ENCODE peak calls at places on chromosomes 16 and 17, in four cellular contexts. K, J, Y and Q are unnamed samples.

GRCh38 chr17:2361361-2361760 is 24.1 kb downstream of the SGSM2 start:
- DNase-seq in K (no peak), J (no peak), Y (no peak), Q (no peak)

GRCh38 chr17:76865174-76865573 is 3.0 kb upstream of the MGAT5B start:
- DNase-seq in K (no peak), J (no peak), Y (no peak), Q (no peak)

GRCh38 chr17:16298140-16298662 is 55.1 kb downstream of the CENPV start:
- DNase-seq in K (no peak), J (no peak), Y (no peak), Q (no peak)

GRCh38 chr17:28911411-28912045 is 8.6 kb upstream of the DHRS13 start:
- DNase-seq in K (no peak), J (no peak), Y (no peak), Q (no peak)

GRCh38 chr16:77434365-77435239 is at the start of gene ADAMTS18:
- DNase-seq in K (no peak), J (peak), Y (no peak), Q (no peak)

GRCh38 chr17:57959929-57960328 is 4.7 kb upstream of the CUEDC1 start:
- DNase-seq in K (no peak), J (no peak), Y (no peak), Q (no peak)

GRCh38 chr16:28596840-28597691 is at the start of gene SULT1A2:
- DNase-seq in K (no peak), J (peak), Y (no peak), Q (peak)

GRCh38 chr17:72457712-72458111 is 336.9 kb downstream of the SOX9 start:
- DNase-seq in K (no peak), J (no peak), Y (no peak), Q (no peak)

GRCh38 chr16:3112058-3112880 is at the start of gene ZNF205:
- DNase-seq in K (no peak), J (peak), Y (peak), Q (peak)

GRCh38 chr16:85238233-85238647 is 126.0 kb upstream of the CIBAR2 start:
- DNase-seq in K (no peak), J (peak), Y (peak), Q (no peak)

GRCh38 chr17:47663997-47664941 is 14.6 kb downstream of the KPNB1 start:
- DNase-seq in K (peak), J (peak), Y (peak), Q (peak)

GRCh38 chr16:17469011-17469741 is 1.6 kb downstream of the XYLT1 start:
- DNase-seq in K (no peak), J (peak), Y (peak), Q (no peak)

GRCh38 chr17:76695059-76695892 is 15.5 kb downstream of the MXRA7 start:
- DNase-seq in K (no peak), J (no peak), Y (no peak), Q (no peak)

GRCh38 chr16:58451945-58452401 is 48.0 kb upstream of the NDRG4 start:
- DNase-seq in K (no peak), J (no peak), Y (no peak), Q (peak)

GRCh38 chr17:7313028-7313889 is 1.9 kb downstream of the GPS2 start:
- DNase-seq in K (no peak), J (no peak), Y (no peak), Q (peak)

GRCh38 chr16:68064791-68065365 is 20.3 kb upstream of the NFATC3 start:
- DNase-seq in K (peak), J (peak), Y (peak), Q (peak)

GRCh38 chr16:19709381-19710136 is 8.5 kb downstream of the KNOP1 start:
- DNase-seq in K (no peak), J (no peak), Y (no peak), Q (no peak)

GRCh38 chr16:6625606-6626005 is 707.0 kb upstream of the RBFOX1 start:
- DNase-seq in K (no peak), J (no peak), Y (no peak), Q (no peak)

GRCh38 chr16:77660311-77660710 is 62.0 kb upstream of the NUDT7 start:
- DNase-seq in K (no peak), J (peak), Y (no peak), Q (peak)

GRCh38 chr16:85912271-85912974 is 13.5 kb downstream of the IRF8 start:
- DNase-seq in K (no peak), J (peak), Y (no peak), Q (no peak)

GRCh38 chr16:2042666-2043295 is 4.9 kb downstream of the NTHL1 start:
- DNase-seq in K (no peak), J (no peak), Y (no peak), Q (no peak)

GRCh38 chr16:424033-424622 is 1.3 kb upstream of the RAB11FIP3 start:
- DNase-seq in K (no peak), J (peak), Y (peak), Q (peak)

GRCh38 chr16:20271893-20272292 is 55.4 kb downstream of the GP2 start:
- DNase-seq in K (no peak), J (no peak), Y (no peak), Q (no peak)

GRCh38 chr16:67040906-67041305 is 12.0 kb downstream of the CBFB start:
- DNase-seq in K (no peak), J (no peak), Y (no peak), Q (no peak)

GRCh38 chr17:6551356-6551755 is 5.0 kb downstream of the PITPNM3 start:
- DNase-seq in K (no peak), J (no peak), Y (no peak), Q (peak)

GRCh38 chr16:23378921-23379320 is 74.1 kb downstream of the COG7 start:
- DNase-seq in K (no peak), J (no peak), Y (no peak), Q (no peak)

GRCh38 chr16:56462064-56462796 is 10.9 kb downstream of the OGFOD1 start:
- DNase-seq in K (no peak), J (no peak), Y (no peak), Q (no peak)

GRCh38 chr16:56087636-56088035 is 103.7 kb upstream of the GNAO1 start:
- DNase-seq in K (no peak), J (no peak), Y (no peak), Q (no peak)

GRCh38 chr16:82059983-82060421 is 24.9 kb downstream of the HSD17B2 start:
- DNase-seq in K (no peak), J (no peak), Y (no peak), Q (no peak)
- H3K27ac ChIP-seq in K (no peak), J (no peak), Y (no peak), Q (no peak)

GRCh38 chr16:74288065-74288464 is 8.5 kb upstream of the PSMD7 start:
- DNase-seq in K (no peak), J (no peak), Y (no peak), Q (no peak)
- TF ChIP-seq CTCF in K (no peak), J (no peak), Y (no peak), Q (no peak)

DNA sequence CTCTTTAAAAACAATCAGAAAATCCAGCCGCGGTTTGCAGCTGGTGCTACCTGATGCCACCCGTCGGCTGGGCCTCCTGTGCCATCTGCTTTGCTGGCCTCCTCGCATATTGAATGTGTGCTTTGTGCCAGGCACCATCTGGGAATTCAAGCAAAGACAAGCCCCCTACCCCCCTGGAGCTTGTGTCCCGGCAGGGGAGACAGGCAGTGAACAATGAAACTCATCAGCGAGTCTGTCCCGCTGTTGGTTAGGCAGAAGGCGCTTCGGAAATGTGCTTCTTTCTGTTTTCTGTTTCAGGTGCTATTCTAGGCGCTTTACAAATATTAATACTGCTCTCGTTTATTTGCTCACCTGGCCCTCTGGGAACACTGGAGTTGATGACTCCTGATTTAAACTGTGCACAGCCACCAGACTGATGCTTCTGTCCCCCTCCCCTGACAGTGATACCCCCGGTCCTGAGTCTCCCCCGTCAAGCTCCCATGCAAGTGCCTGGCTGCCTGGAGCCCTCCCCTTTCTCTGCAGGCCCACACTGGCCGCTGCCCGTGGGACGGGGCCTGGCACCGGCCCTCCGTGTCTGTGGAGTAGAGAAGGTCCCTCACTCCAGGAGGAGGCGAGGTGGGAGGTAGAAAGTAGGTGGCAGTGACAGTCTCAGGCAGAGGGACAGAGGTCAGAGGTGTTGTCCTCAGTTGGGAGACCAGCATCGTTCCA is 126.1 kb upstream of the PLCG2 start:
- DNase-seq in K (no peak), J (peak), Y (no peak), Q (no peak)
- H3K27ac ChIP-seq in K (no peak), J (peak), Y (no peak), Q (peak)

GRCh38 chr17:9115446-9116265 is 94.3 kb downstream of the NTN1 start:
- DNase-seq in K (peak), J (peak), Y (peak), Q (no peak)
- TF ChIP-seq CTCF in K (no peak), J (peak), Y (peak), Q (no peak)

DNA sequence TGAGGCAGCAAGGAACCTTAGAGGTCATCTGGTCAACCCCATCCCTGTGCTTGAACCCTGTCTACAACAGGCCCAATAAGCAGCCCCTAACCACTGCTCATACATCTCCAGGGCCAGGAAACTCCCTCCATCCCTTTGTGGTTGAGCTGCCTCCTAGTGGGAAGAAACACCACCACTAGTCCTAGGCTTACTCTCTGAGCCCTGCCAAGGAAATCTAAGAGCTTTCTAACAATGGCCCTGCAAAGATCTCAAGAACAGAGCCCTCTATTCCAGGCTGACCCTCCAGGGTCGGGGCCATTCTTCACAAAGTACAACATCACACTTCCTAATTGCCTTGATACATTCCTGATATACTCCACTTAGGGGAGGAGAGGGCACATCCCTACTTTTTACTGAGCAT is 5.8 kb downstream of the ACLY start:
- DNase-seq in K (no peak), J (no peak), Y (no peak), Q (no peak)
- H3K27ac ChIP-seq in K (no peak), J (no peak), Y (no peak), Q (no peak)